ENCODE peak calls at places on chromosome 2, in nine cellular contexts. M, X, H, T, P, B, U, D and F are unnamed samples.

GRCh38 chr2:28206786-28207185 is 185.9 kb upstream of the FOSL2 start:
- DNase-seq in M (no peak), X (no peak), H (peak), T (no peak), P (no peak), B (no peak), U (no peak), D (no peak), F (no peak)

GRCh38 chr2:180519276-180519675 is 461.1 kb upstream of the UBE2E3 start:
- DNase-seq in M (peak), X (no peak), H (no peak), T (no peak), P (no peak), B (no peak), U (no peak), D (peak), F (no peak)

GRCh38 chr2:65278450-65279030 is 50.9 kb downstream of the ACTR2 start:
- DNase-seq in M (no peak), X (no peak), H (no peak), T (no peak), P (no peak), B (no peak), U (no peak), D (peak), F (no peak)

GRCh38 chr2:145777297-145777696 is 1257.4 kb upstream of the ZEB2 start:
- DNase-seq in M (peak), X (no peak), H (no peak), T (no peak), P (no peak), B (no peak), U (no peak), D (peak), F (no peak)

GRCh38 chr2:74566423-74567085 is 12.0 kb downstream of the DOK1 start:
- DNase-seq in M (peak), X (no peak), H (no peak), T (no peak), P (no peak), B (no peak), U (no peak), D (peak), F (no peak)

GRCh38 chr2:30310955-30311354 is 79.6 kb downstream of the LBH start:
- DNase-seq in M (no peak), X (no peak), H (no peak), T (no peak), P (no peak), B (no peak), U (no peak), D (no peak), F (no peak)

GRCh38 chr2:61158356-61158944 is 3.5 kb upstream of the C2orf74 start:
- DNase-seq in M (no peak), X (no peak), H (no peak), T (no peak), P (no peak), B (no peak), U (no peak), D (no peak), F (no peak)

GRCh38 chr2:73284296-73285161 is at the start of gene FBXO41:
- DNase-seq in M (no peak), X (peak), H (peak), T (peak), P (peak), B (peak), U (no peak), D (peak), F (peak)

GRCh38 chr2:5748941-5749731 is 57.0 kb downstream of the SOX11 start:
- DNase-seq in M (no peak), X (peak), H (no peak), T (no peak), P (no peak), B (no peak), U (no peak), D (no peak), F (no peak)

GRCh38 chr2:166285215-166285614 is 90.5 kb downstream of the SCN9A start:
- DNase-seq in M (no peak), X (no peak), H (no peak), T (no peak), P (no peak), B (no peak), U (no peak), D (no peak), F (no peak)

GRCh38 chr2:38533757-38534545 is 68.8 kb downstream of the HNRNPLL start:
- DNase-seq in M (no peak), X (no peak), H (no peak), T (no peak), P (no peak), B (no peak), U (no peak), D (peak), F (no peak)

GRCh38 chr2:190887089-190887488 is 6.5 kb downstream of the GLS start:
- DNase-seq in M (no peak), X (no peak), H (peak), T (no peak), P (no peak), B (no peak), U (no peak), D (peak), F (no peak)